ENCODE peak calls at places on chromosomes 13 and 19, in eight cellular contexts. U is substantia nigra; A is ELF-1; C is stimulated activated CD4-positive, alpha-beta T cell treated with anti-CD3 and anti-CD28 coated beads, Interleukin-4, amount 100 ng/mL, for 1 hour; O is activated naive CD4-positive, alpha-beta T cell treated with anti-CD3 and anti-CD28 coated beads, Interleukin-2, amount 50 U/mL, for 72 hours; L is effector CD4-positive, alpha-beta T cell; S is adipocyte; T is activated CD4-positive, alpha-beta T cell treated with anti-CD3 and anti-CD28 coated beads for 24 hours. P is an unnamed sample.

GRCh38 chr13:109790951-109791605 is 4.7 kb upstream of the IRS2 start:
- DNase-seq in C (no peak), O (no peak), L (peak), A (peak), T (no peak), S (peak), U (peak), P (no peak)

GRCh38 chr19:41225238-41226052 is 6.4 kb downstream of the AXL start:
- DNase-seq in C (peak), L (peak), A (peak), U (no peak), O (peak), S (peak), T (peak), P (peak)

GRCh38 chr13:25948910-25949309 is 102.9 kb downstream of the SHISA2 start:
- DNase-seq in L (no peak), T (no peak), A (no peak), S (no peak), U (no peak), O (no peak), C (no peak), P (no peak)

GRCh38 chr13:72716776-72717175 is 10.7 kb downstream of the MZT1 start:
- DNase-seq in A (no peak), T (no peak), O (no peak), L (no peak), C (no peak), S (no peak), U (no peak), P (no peak)

GRCh38 chr19:54653181-54653809 is 9.5 kb upstream of the LILRB4 start:
- DNase-seq in S (peak), U (no peak), L (no peak), C (no peak), T (no peak), O (no peak), A (no peak), P (no peak)

GRCh38 chr13:27622102-27622820 is 569 bp downstream of the POLR1D start:
- DNase-seq in C (no peak), S (peak), U (peak), T (no peak), L (no peak), A (no peak), O (no peak), P (peak)

GRCh38 chr13:105377452-105377851 is 1158.0 kb downstream of the EFNB2 start:
- DNase-seq in T (no peak), C (no peak), O (no peak), S (no peak), U (no peak), A (no peak), L (no peak), P (no peak)

GRCh38 chr13:31588331-31588730 is 151.0 kb upstream of the RXFP2 start:
- DNase-seq in O (no peak), L (no peak), A (peak), U (no peak), C (no peak), S (no peak), T (no peak), P (no peak)

GRCh38 chr19:44438441-44438840 is 9.8 kb downstream of the ZNF229 start:
- DNase-seq in S (no peak), U (no peak), L (no peak), C (no peak), A (no peak), T (no peak), O (no peak), P (no peak)

GRCh38 chr19:15187026-15188007 is 13.5 kb downstream of the NOTCH3 start:
- DNase-seq in C (no peak), S (no peak), A (peak), U (no peak), L (no peak), T (no peak), O (no peak), P (no peak)

GRCh38 chr19:50317115-50317514 is 12.1 kb downstream of the KCNC3 start:
- DNase-seq in C (no peak), L (no peak), S (no peak), U (no peak), A (no peak), T (no peak), O (no peak), P (no peak)

GRCh38 chr19:15701757-15702589 is 25.9 kb upstream of the OR10H2 start:
- DNase-seq in T (no peak), S (no peak), U (no peak), A (no peak), O (no peak), C (no peak), L (no peak), P (no peak)

GRCh38 chr13:110483386-110483785 is 78.1 kb downstream of the RAB20 start:
- DNase-seq in O (no peak), L (no peak), A (no peak), S (no peak), U (no peak), T (no peak), C (no peak), P (no peak)

GRCh38 chr19:4976412-4977298 is 7.7 kb downstream of the KDM4B start:
- DNase-seq in U (peak), A (peak), C (no peak), T (no peak), S (peak), O (no peak), L (no peak), P (no peak)

GRCh38 chr13:87498681-87499080 is 172.5 kb upstream of the SLITRK5 start:
- DNase-seq in O (no peak), C (no peak), S (peak), T (no peak), U (no peak), A (no peak), L (no peak), P (no peak)

GRCh38 chr19:10419646-10420443 is 493 bp upstream of the PDE4A start:
- DNase-seq in U (no peak), A (peak), O (peak), S (peak), L (no peak), C (peak), T (no peak), P (no peak)

GRCh38 chr13:102402292-102402691 is 444 bp upstream of the FGF14 start:
- DNase-seq in C (peak), U (peak), A (peak), S (no peak), L (peak), O (peak), T (peak), P (no peak)

GRCh38 chr13:108957369-108958012 is 328.1 kb downstream of the MYO16 start:
- DNase-seq in L (no peak), S (peak), C (no peak), A (no peak), O (no peak), T (no peak), U (no peak), P (no peak)

GRCh38 chr13:113863511-113864302 is at the start of gene GAS6:
- DNase-seq in S (peak), L (no peak), U (peak), O (no peak), T (no peak), C (no peak), A (peak), P (no peak)

GRCh38 chr13:99658266-99658991 is 157.2 kb downstream of the TM9SF2 start:
- DNase-seq in T (peak), O (peak), U (peak), C (peak), A (peak), S (peak), L (peak), P (peak)

GRCh38 chr19:30512748-30513389 is 140.7 kb downstream of the ZNF536 start:
- DNase-seq in L (no peak), O (no peak), C (no peak), T (no peak), S (no peak), A (no peak), U (no peak), P (no peak)

GRCh38 chr19:55069137-55069858 is 6.3 kb upstream of the RDH13 start:
- DNase-seq in U (no peak), S (peak), T (no peak), O (no peak), C (no peak), L (no peak), A (peak), P (no peak)

GRCh38 chr19:19777692-19778091 is 43.9 kb downstream of the ZNF506 start:
- DNase-seq in T (no peak), U (no peak), L (no peak), A (no peak), C (no peak), S (no peak), O (no peak), P (no peak)

GRCh38 chr13:32261567-32261966 is 53.6 kb downstream of the ZAR1L start:
- DNase-seq in C (no peak), T (no peak), U (no peak), O (no peak), S (peak), A (peak), L (no peak), P (no peak)

GRCh38 chr19:571127-571974 is 1.0 kb upstream of the BSG start:
- DNase-seq in U (no peak), T (no peak), C (no peak), O (peak), A (peak), L (peak), S (peak), P (peak)

GRCh38 chr13:72258340-72258981 is 391.5 kb upstream of the DACH1 start:
- DNase-seq in A (peak), T (no peak), C (no peak), L (no peak), O (no peak), S (peak), U (no peak), P (no peak)

GRCh38 chr19:16273005-16273404 is 51.6 kb upstream of the KLF2 start:
- DNase-seq in A (peak), L (no peak), T (no peak), C (no peak), S (no peak), U (no peak), O (no peak), P (no peak)

GRCh38 chr13:20381401-20381800 is 144.3 kb downstream of the CRYL1 start:
- DNase-seq in C (no peak), A (no peak), O (no peak), U (no peak), T (no peak), S (no peak), L (no peak), P (no peak)

GRCh38 chr19:53177986-53178385 is 15.2 kb downstream of the ZNF665 start:
- DNase-seq in L (no peak), O (no peak), C (no peak), U (no peak), A (no peak), S (no peak), T (no peak), P (no peak)

GRCh38 chr19:43318203-43318602 is 35.3 kb upstream of the CD177 start:
- DNase-seq in U (no peak), T (no peak), O (no peak), A (peak), C (no peak), S (no peak), L (no peak), P (no peak)

P was measured in T-helper 2 cell.